ENCODE peak calls at places on chromosomes 7 and 10, in six cellular contexts. N is AG08396, G is GM12865, D is brain pericyte, E is NCI-H1092 treated with DMSO at 0.1 percent for 48 hours, M is left lobe of liver. X is an unnamed sample.

GRCh38 chr7:2403718-2404648 is 572 bp downstream of the CHST12 start:
- DNase-seq in E (peak), G (peak), D (no peak), N (peak), M (peak), X (no peak)

GRCh38 chr7:142855401-142855743 is 496 bp downstream of the EPHB6 start:
- DNase-seq in M (no peak), E (no peak), N (no peak), D (no peak), G (no peak), X (no peak)

GRCh38 chr7:152904698-152905097 is 145.1 kb downstream of the ACTR3B start:
- DNase-seq in G (no peak), D (no peak), M (no peak), N (no peak), E (no peak), X (no peak)

GRCh38 chr7:12031638-12032037 is 179.5 kb upstream of the TMEM106B start:
- DNase-seq in E (no peak), D (no peak), M (no peak), G (no peak), N (no peak), X (no peak)

GRCh38 chr7:26685636-26686035 is 178.8 kb downstream of the SKAP2 start:
- DNase-seq in G (no peak), E (no peak), N (no peak), D (no peak), M (no peak), X (no peak)

GRCh38 chr10:128859738-128860386 is 607.2 kb upstream of the MGMT start:
- DNase-seq in M (no peak), N (no peak), G (peak), E (peak), D (no peak), X (peak)

GRCh38 chr10:94129393-94130130 is 135.8 kb downstream of the PLCE1 start:
- DNase-seq in M (no peak), N (peak), G (no peak), E (no peak), D (no peak), X (no peak)

GRCh38 chr10:130470973-130471372 is 334.8 kb downstream of the GLRX3 start:
- DNase-seq in D (no peak), M (peak), E (no peak), N (no peak), G (no peak), X (no peak)

GRCh38 chr10:122525788-122526187 is 34.8 kb upstream of the DMBT1 start:
- DNase-seq in G (no peak), M (no peak), E (no peak), D (no peak), N (no peak), X (no peak)

GRCh38 chr10:4136121-4136520 is 351.1 kb upstream of the KLF6 start:
- DNase-seq in M (no peak), E (no peak), D (no peak), G (peak), N (no peak), X (peak)

GRCh38 chr10:16986406-16987128 is 143.0 kb downstream of the CUBN start:
- DNase-seq in E (no peak), D (no peak), G (no peak), N (peak), M (no peak), X (no peak)

GRCh38 chr10:69500864-69501468 is 49.7 kb downstream of the TSPAN15 start:
- DNase-seq in E (no peak), N (no peak), G (no peak), D (no peak), M (peak), X (no peak)

GRCh38 chr7:134458341-134458805 is 527 bp downstream of the AKR1B1 start:
- DNase-seq in G (peak), D (no peak), E (peak), N (peak), M (no peak), X (peak)

GRCh38 chr10:51743146-51743545 is 43.8 kb upstream of the CSTF2T start:
- DNase-seq in E (no peak), N (no peak), M (no peak), G (peak), D (no peak), X (no peak)

GRCh38 chr7:140619101-140619615 is 21.5 kb downstream of the DENND2A start:
- DNase-seq in D (no peak), N (no peak), M (no peak), G (no peak), E (no peak), X (no peak)

GRCh38 chr10:66642217-66642616 is 283.6 kb upstream of the LRRTM3 start:
- DNase-seq in N (no peak), G (no peak), D (no peak), M (no peak), E (no peak), X (no peak)

GRCh38 chr10:131972474-131973071 is 9.2 kb downstream of the BNIP3 start:
- DNase-seq in N (peak), G (no peak), D (no peak), M (no peak), E (no peak), X (peak)

GRCh38 chr7:149853157-149853556 is 15.0 kb downstream of the ZNF862 start:
- DNase-seq in M (no peak), D (no peak), G (no peak), E (no peak), N (no peak), X (no peak)

GRCh38 chr10:44010873-44011602 is 362.4 kb upstream of the ZNF32 start:
- DNase-seq in G (peak), N (no peak), E (no peak), M (no peak), D (no peak), X (peak)

GRCh38 chr7:106047818-106048490 is 64.2 kb downstream of the SYPL1 start:
- DNase-seq in D (no peak), G (no peak), E (no peak), M (no peak), N (no peak), X (no peak)

GRCh38 chr10:38159007-38159406 is 64.9 kb downstream of the ZNF37A start:
- DNase-seq in D (no peak), E (no peak), G (no peak), M (no peak), N (no peak), X (no peak)

GRCh38 chr7:44966731-44967538 is 11.9 kb downstream of the MYO1G start:
- DNase-seq in N (no peak), D (no peak), M (peak), G (no peak), E (no peak), X (no peak)

GRCh38 chr10:767211-767610 is 77.7 kb upstream of the DIP2C start:
- DNase-seq in N (no peak), G (no peak), M (no peak), D (no peak), E (no peak), X (no peak)

GRCh38 chr7:151923097-151923876 is 33.0 kb upstream of the GALNTL5 start:
- DNase-seq in D (no peak), M (peak), E (peak), N (no peak), G (no peak), X (no peak)

GRCh38 chr7:158001621-158002320 is 585.9 kb downstream of the PTPRN2 start:
- DNase-seq in G (no peak), N (no peak), E (peak), D (no peak), M (no peak), X (no peak)

GRCh38 chr10:46992794-46993552 is 81.7 kb downstream of the PTPN20 start:
- DNase-seq in E (peak), G (peak), N (peak), D (no peak), M (no peak), X (no peak)

GRCh38 chr7:83469076-83469475 is 179.9 kb downstream of the SEMA3E start:
- DNase-seq in M (no peak), N (peak), E (no peak), G (no peak), D (no peak), X (no peak)

GRCh38 chr7:26664735-26665420 is 199.5 kb downstream of the SKAP2 start:
- DNase-seq in E (no peak), N (no peak), G (peak), D (no peak), M (peak), X (no peak)

GRCh38 chr10:95531994-95532399 is 29.2 kb downstream of the SORBS1 start:
- DNase-seq in G (peak), N (no peak), E (no peak), M (no peak), D (no peak), X (peak)

GRCh38 chr7:39921505-39922250 is 28.4 kb upstream of the CDK13 start:
- DNase-seq in N (no peak), G (no peak), E (no peak), D (no peak), M (no peak), X (no peak)

GRCh38 chr7:157005456-157006204 is 4.8 kb downstream of the MNX1 start:
- DNase-seq in E (no peak), M (no peak), D (no peak), G (no peak), N (no peak), X (no peak)

GRCh38 chr7:141522657-141523342 is 28.4 kb upstream of the AGK start:
- DNase-seq in E (no peak), M (no peak), G (peak), N (no peak), D (no peak), X (no peak)

GRCh38 chr7:26522633-26523032 is 231.0 kb downstream of the SNX10 start:
- DNase-seq in N (no peak), D (no peak), E (no peak), G (no peak), M (no peak), X (no peak)

GRCh38 chr10:132563485-132564248 is 26.1 kb downstream of the INPP5A start:
- DNase-seq in N (no peak), D (no peak), G (peak), M (no peak), E (no peak), X (peak)

GRCh38 chr7:44574286-44574872 is 671 bp upstream of the DDX56 start:
- DNase-seq in M (no peak), N (no peak), D (no peak), E (no peak), G (no peak), X (no peak)

GRCh38 chr10:114638874-114639625 is 19.0 kb downstream of the ABLIM1 start:
- DNase-seq in E (no peak), M (no peak), N (peak), D (peak), G (peak), X (no peak)

GRCh38 chr10:78948616-78949015 is 120.2 kb upstream of the ZMIZ1 start:
- DNase-seq in D (no peak), M (no peak), N (no peak), E (no peak), G (no peak), X (no peak)

GRCh38 chr7:24108906-24109376 is 175.0 kb upstream of the NPY start:
- DNase-seq in M (no peak), D (no peak), G (peak), E (no peak), N (no peak), X (no peak)

X was measured in GM10248.